ENCODE peak calls at places on chromosomes 4 and X, in five cellular contexts. N is A549, U is aorta, T is WTC11, B is AG09309. Y is an unnamed sample.

GRCh38 chr4:112523764-112524505 is 8.0 kb upstream of the NEUROG2 start:
- DNase-seq in N (peak; percentile 54), U (peak; percentile 83), T (peak; percentile 96), B (no peak), Y (peak; percentile 84)

GRCh38 chr4:87227704-87228560 is 7.5 kb upstream of the KLHL8 start:
- DNase-seq in N (no peak), U (no peak), T (no peak), B (no peak), Y (no peak)

GRCh38 chr4:184694412-184694956 is 39.4 kb downstream of the CENPU start:
- DNase-seq in N (no peak), U (no peak), T (no peak), B (no peak), Y (no peak)

GRCh38 chr4:127188847-127189246 is 443.9 kb upstream of the INTU start:
- DNase-seq in N (peak; percentile 1), U (no peak), T (no peak), B (no peak), Y (no peak)

GRCh38 chrX:21741378-21741777 is 16.5 kb downstream of the SMPX start:
- DNase-seq in N (no peak), U (no peak), T (no peak), B (no peak), Y (no peak)

GRCh38 chrX:12548746-12549145 is 242.5 kb upstream of the PRPS2 start:
- DNase-seq in N (peak; percentile 19), U (no peak), T (peak; percentile 34), B (no peak), Y (peak; percentile 1)

GRCh38 chr4:52655505-52655904 is 3.6 kb downstream of the USP46 start:
- DNase-seq in N (no peak), U (no peak), T (no peak), B (no peak), Y (no peak)

GRCh38 chr4:94852601-94853000 is 94.8 kb downstream of the BMPR1B start:
- DNase-seq in N (no peak), U (no peak), T (no peak), B (no peak), Y (no peak)

GRCh38 chr4:183758006-183758734 is 99.1 kb downstream of the TRAPPC11 start:
- DNase-seq in N (peak; percentile 17), U (peak; percentile 83), T (peak; percentile 77), B (no peak), Y (no peak)

GRCh38 chrX:44580466-44580865 is 37.8 kb upstream of the FUNDC1 start:
- DNase-seq in N (peak; percentile 62), U (no peak), T (no peak), B (no peak), Y (peak; percentile 6)

GRCh38 chrX:136780738-136781137 is at the start of gene ARHGEF6:
- DNase-seq in N (no peak), U (no peak), T (no peak), B (no peak), Y (no peak)

GRCh38 chr4:163694385-163694784 is 199.9 kb downstream of the TMA16 start:
- DNase-seq in N (no peak), U (no peak), T (no peak), B (no peak), Y (no peak)

GRCh38 chrX:38172596-38172995 is 48.1 kb downstream of the SRPX start:
- DNase-seq in N (no peak), U (no peak), T (no peak), B (no peak), Y (no peak)

GRCh38 chr4:179307297-179308136 is 1865.3 kb upstream of the AGA start:
- DNase-seq in N (peak; percentile 13), U (no peak), T (peak; percentile 52), B (no peak), Y (peak; percentile 30)

GRCh38 chrX:151609222-151609621 is 45.7 kb downstream of the PASD1 start:
- DNase-seq in N (no peak), U (no peak), T (no peak), B (no peak), Y (no peak)

GRCh38 chrX:2677764-2678163 is 13.3 kb upstream of the CD99 start:
- DNase-seq in N (peak; percentile 88), U (peak; percentile 94), T (no peak), B (peak; percentile 95), Y (peak; percentile 71)

Y was measured in LoVo.